ENCODE peak calls at places on chromosomes 16 and 17, in ten cellular contexts. T, H, Y, A, M, W, X, R, I and F are unnamed samples.

GRCh38 chr16:24626251-24626650 is 86.9 kb downstream of the RBBP6 start:
- DNase-seq in R (no peak), M (no peak), H (no peak), X (peak), T (no peak), I (no peak), A (peak), Y (no peak), W (no peak), F (no peak)

GRCh38 chr17:9432867-9433495 is 142.6 kb downstream of the STX8 start:
- DNase-seq in T (no peak), I (peak), M (no peak), H (no peak), W (no peak), X (no peak), Y (no peak), R (peak), A (no peak), F (no peak)

GRCh38 chr17:45438931-45439610 is 6.4 kb upstream of the ARHGAP27 start:
- DNase-seq in W (no peak), H (no peak), M (no peak), A (no peak), I (no peak), Y (no peak), X (no peak), R (no peak), T (no peak), F (no peak)

GRCh38 chr17:54194268-54194667 is 371.5 kb downstream of the KIF2B start:
- DNase-seq in I (no peak), M (no peak), X (no peak), Y (no peak), T (no peak), R (no peak), W (no peak), A (no peak), H (no peak), F (no peak)

GRCh38 chr16:4410335-4411075 is 5.9 kb downstream of the CORO7 start:
- DNase-seq in X (peak), T (peak), M (no peak), Y (no peak), I (no peak), R (peak), H (peak), W (no peak), A (no peak), F (no peak)

GRCh38 chr16:4273858-4274291 is 1.1 kb upstream of the TFAP4 start:
- DNase-seq in H (peak), Y (peak), T (no peak), R (no peak), M (peak), X (peak), I (peak), A (peak), W (peak), F (peak)

GRCh38 chr17:38914741-38915638 is 10.4 kb upstream of the LASP1NB start:
- DNase-seq in M (no peak), H (peak), W (peak), T (no peak), Y (no peak), I (no peak), A (no peak), X (no peak), R (no peak), F (peak)

GRCh38 chr16:2467301-2468141 is 3.6 kb upstream of the NTN3 start:
- DNase-seq in W (peak), X (peak), M (peak), Y (peak), T (peak), R (no peak), H (peak), I (peak), A (peak), F (no peak)

GRCh38 chr17:2710804-2711607 is 558 bp downstream of the CLUH start:
- DNase-seq in T (no peak), I (peak), H (no peak), Y (peak), M (no peak), X (no peak), R (no peak), A (peak), W (peak), F (no peak)

GRCh38 chr16:68493412-68494070 is 45.2 kb upstream of the SMPD3 start:
- DNase-seq in R (no peak), H (no peak), I (no peak), A (no peak), M (no peak), X (no peak), T (no peak), Y (no peak), W (no peak), F (no peak)

GRCh38 chr17:37691807-37692206 is 48.6 kb upstream of the DDX52 start:
- DNase-seq in W (no peak), I (peak), M (no peak), X (no peak), T (no peak), A (no peak), R (no peak), Y (no peak), H (no peak), F (no peak)

GRCh38 chr17:39653662-39654331 is 11.4 kb upstream of the TCAP start:
- DNase-seq in I (peak), A (peak), H (peak), W (peak), T (no peak), M (peak), Y (peak), R (no peak), X (peak), F (no peak)

GRCh38 chr17:32769846-32770245 is 107.1 kb downstream of the MYO1D start:
- DNase-seq in M (no peak), A (peak), H (no peak), R (no peak), W (no peak), X (no peak), Y (no peak), I (no peak), T (no peak), F (no peak)

GRCh38 chr16:11256657-11257130 is 690 bp upstream of the SOCS1 start:
- DNase-seq in Y (peak), A (peak), T (no peak), H (peak), M (peak), W (peak), X (peak), R (no peak), I (no peak), F (peak)

GRCh38 chr16:85424260-85425060 is 188.7 kb upstream of the GSE1 start:
- DNase-seq in M (no peak), W (peak), X (no peak), H (peak), T (no peak), I (no peak), Y (no peak), R (no peak), A (no peak), F (no peak)

DNA sequence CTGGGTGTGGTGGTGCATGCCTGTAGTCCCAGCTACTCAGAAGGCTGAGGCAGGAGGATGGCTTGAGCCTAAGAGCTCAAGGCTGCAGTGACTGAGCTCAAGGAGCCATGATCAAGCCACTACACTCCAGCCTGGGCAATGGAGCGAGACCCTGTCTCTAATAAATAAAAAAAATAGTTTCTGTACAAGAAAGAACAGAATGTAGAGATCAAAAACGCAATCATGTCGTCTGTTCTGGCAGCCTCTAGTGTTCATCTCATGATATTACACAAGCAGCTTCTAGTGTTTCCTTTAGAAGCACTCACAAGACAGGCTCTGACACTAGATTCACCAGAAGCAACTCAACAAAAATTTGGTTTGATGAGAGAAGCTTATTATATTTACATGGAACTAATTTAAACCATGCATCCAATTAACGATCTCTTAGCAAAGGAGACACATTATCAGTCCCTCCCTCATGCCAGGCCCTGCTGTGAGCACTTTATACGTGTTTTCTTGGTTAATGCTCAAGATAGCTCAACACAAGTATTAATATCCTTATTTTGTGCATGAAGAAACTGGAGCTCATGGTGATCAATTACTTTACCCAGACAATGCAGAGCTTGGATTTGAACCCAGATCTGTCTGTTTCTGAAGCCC is 6.9 kb upstream of the KRTAP17-1 start:
- DNase-seq in A (peak), W (no peak), X (peak), M (no peak), I (peak), R (peak), T (peak), Y (peak), H (no peak), F (no peak)
- TF ChIP-seq CTCF in A (peak), W (peak), X (peak), M (peak), I (peak), R (peak), T (peak), Y (peak), H (no peak), F (peak)

GRCh38 chr16:80123189-80123588 is 417.6 kb upstream of the DYNLRB2 start:
- DNase-seq in Y (no peak), T (no peak), H (no peak), A (no peak), X (peak), R (no peak), I (no peak), M (no peak), W (no peak), F (no peak)

GRCh38 chr16:80121522-80121909 is 419.3 kb upstream of the DYNLRB2 start:
- DNase-seq in Y (no peak), T (no peak), I (no peak), W (no peak), M (no peak), R (no peak), A (no peak), H (no peak), X (no peak), F (no peak)

GRCh38 chr16:80125677-80126076 is 415.1 kb upstream of the DYNLRB2 start:
- DNase-seq in R (no peak), T (no peak), Y (no peak), A (no peak), X (no peak), H (no peak), I (no peak), M (no peak), W (no peak), F (no peak)

GRCh38 chr16:80120899-80121521 is 419.8 kb upstream of the DYNLRB2 start:
- DNase-seq in X (no peak), M (no peak), I (no peak), H (peak), R (no peak), A (no peak), Y (no peak), W (no peak), T (no peak), F (no peak)

GRCh38 chr16:80122155-80122554 is 418.6 kb upstream of the DYNLRB2 start:
- DNase-seq in Y (peak), X (peak), H (no peak), M (peak), A (no peak), R (peak), T (no peak), W (no peak), I (no peak), F (no peak)
- TF ChIP-seq CTCF in Y (no peak), X (no peak), H (no peak), M (no peak), A (no peak), R (no peak), T (no peak), W (no peak), I (no peak), F (no peak)

DNA sequence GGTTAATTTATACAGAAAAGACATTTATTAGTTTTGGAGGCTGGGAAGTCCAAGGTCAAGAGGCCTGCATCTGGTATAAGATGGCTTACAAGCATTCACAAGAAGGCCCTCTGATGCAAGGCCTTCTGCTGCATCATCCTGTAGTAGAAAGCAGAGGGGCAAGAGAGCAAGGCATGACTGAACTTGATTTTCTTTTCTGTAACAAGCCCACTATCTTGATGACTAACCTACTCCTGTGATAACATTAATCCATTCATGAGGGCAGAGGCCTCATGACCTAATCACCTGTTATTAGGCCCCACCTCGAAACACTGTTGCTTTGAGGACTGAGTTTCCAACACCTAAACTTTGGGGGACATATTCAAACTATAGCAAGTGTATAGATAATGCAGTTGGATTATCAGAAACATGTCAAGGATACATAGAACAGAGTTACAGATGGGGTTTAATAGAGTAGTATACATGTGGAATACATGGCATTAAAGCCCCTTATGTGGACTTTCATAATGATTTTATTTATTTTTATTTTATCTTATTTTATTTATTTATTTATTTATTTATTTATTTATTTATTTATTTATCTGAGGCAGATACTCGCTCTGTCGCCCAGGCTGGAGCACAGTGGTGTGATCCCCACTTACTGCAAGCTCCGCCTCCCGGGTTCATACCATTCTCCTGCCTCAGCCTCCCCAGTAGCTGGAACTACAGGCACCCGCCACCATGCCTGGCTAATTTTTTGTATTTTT is 88.2 kb downstream of the CHD9 start:
- DNase-seq in A (peak), Y (no peak), R (no peak), I (no peak), T (no peak), H (no peak), W (no peak), M (no peak), X (no peak), F (no peak)
- TF ChIP-seq CTCF in A (no peak), Y (no peak), R (no peak), I (no peak), T (no peak), H (no peak), W (no peak), M (no peak), X (no peak), F (no peak)

GRCh38 chr17:4161560-4162221 is 18.7 kb downstream of the CYB5D2 start:
- DNase-seq in R (no peak), I (no peak), W (no peak), X (no peak), Y (no peak), T (no peak), M (no peak), H (no peak), A (peak), F (no peak)

GRCh38 chr17:4160294-4160859 is 17.4 kb downstream of the CYB5D2 start:
- DNase-seq in W (no peak), X (no peak), M (no peak), R (no peak), T (no peak), Y (no peak), A (peak), H (no peak), I (no peak), F (no peak)

GRCh38 chr17:4162366-4162765 is 19.4 kb downstream of the CYB5D2 start:
- DNase-seq in M (no peak), I (no peak), T (no peak), R (no peak), X (no peak), Y (no peak), W (no peak), H (no peak), A (no peak), F (no peak)

GRCh38 chr17:4159761-4160160 is 16.8 kb downstream of the CYB5D2 start:
- DNase-seq in Y (no peak), M (no peak), H (no peak), W (no peak), T (no peak), A (no peak), X (no peak), R (no peak), I (no peak), F (no peak)

GRCh38 chr17:4161179-4161559 is 18.2 kb downstream of the CYB5D2 start:
- DNase-seq in M (no peak), A (peak), T (peak), I (no peak), X (peak), R (peak), H (peak), W (no peak), Y (no peak), F (no peak)
- TF ChIP-seq CTCF in M (no peak), A (no peak), T (peak), I (no peak), X (peak), R (peak), H (no peak), W (no peak), Y (no peak), F (no peak)

DNA sequence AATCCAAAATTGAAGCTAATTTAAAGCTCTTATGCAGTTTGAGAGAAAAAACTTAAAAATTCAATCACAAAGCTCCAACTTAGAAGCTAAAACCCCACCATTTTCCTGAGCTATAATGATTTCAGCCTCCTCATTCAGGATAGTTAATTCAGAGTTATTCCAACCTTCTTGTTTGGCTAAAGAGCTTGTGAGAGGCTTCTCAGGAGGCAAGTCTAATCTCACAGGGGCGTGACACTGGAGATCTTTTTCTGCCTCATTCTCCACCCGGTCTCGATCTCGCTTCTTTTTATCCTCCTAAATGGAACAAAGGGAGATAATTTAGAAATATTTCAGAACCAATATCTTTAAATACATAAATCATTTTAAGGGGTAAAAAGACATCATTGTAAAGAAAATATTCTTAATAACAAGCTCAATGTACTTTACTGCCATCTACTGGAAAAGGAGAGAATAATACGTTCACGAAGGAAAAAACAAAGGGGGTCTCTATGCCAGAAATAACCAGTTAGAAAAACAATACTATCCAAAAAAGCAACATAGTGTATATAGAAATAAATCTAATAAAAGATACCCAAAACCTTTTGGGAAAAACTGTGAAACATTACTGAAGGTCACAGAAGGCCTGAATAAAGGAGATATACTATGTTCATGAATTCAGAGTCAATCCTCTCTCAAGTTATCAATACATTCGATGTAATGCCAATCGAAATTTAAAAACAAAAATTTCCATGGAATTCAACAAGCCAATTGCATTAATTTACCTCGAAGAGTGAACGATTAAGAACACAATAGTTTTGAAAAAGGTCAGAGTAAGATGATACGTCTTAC is 13.9 kb downstream of the BRD7 start:
- DNase-seq in M (no peak), I (no peak), A (no peak), X (peak), T (no peak), H (no peak), W (no peak), R (no peak), Y (peak), F (no peak)
- TF ChIP-seq CTCF in M (peak), I (peak), A (peak), X (peak), T (no peak), H (no peak), W (peak), R (peak), Y (peak), F (peak)

DNA sequence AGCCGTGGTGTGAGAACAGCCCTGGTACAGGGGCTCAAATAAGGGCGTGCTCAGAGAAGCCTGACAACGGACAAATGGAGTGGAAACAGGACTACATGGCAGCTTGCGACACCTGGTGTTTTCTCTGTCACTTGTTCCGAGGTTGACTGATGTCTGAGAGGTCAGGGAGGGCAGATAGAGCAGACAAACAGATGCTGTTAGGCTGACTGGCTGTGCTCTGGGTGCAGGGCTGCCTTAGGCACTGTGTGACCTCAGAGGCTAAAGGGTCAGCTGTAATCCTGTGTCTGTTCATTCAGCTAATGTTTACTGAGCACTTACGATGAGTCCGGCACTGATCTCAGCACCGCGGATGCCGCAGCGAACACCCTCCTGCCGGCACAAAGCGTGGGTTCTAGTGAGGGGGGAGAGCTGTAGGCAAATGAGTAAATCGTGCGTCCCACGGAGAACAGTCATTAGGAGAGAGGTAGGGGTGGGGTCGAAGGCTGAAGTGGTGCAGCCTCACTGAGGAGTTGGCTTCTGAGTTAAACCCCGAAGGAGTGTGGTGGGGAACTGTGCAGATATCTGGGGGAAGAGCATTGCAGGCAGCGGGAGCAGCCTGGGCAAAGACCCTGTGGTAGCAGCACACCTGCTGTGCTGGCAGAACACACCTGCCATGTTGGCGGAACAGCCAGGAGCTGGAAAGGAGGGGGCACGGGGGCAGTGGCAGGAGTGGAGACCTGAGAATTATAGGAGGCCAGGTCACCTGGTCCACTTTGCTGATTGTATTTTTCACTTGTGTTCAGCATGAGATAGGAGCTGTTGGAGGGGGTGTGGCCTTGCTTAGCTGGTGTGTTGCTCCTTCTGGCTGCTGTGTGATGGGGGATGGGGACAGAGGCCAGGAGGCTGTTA is 35.0 kb downstream of the GPT2 start:
- DNase-seq in Y (no peak), I (peak), M (no peak), R (no peak), X (no peak), T (no peak), H (peak), W (peak), A (no peak), F (no peak)
- TF ChIP-seq CTCF in Y (no peak), I (peak), M (no peak), R (no peak), X (no peak), T (no peak), H (no peak), W (no peak), A (no peak), F (peak)

GRCh38 chr16:66758086-66758485 is 6.7 kb upstream of the DYNC1LI2 start:
- DNase-seq in A (no peak), X (no peak), R (no peak), T (no peak), W (no peak), Y (no peak), H (no peak), M (no peak), I (no peak), F (no peak)
- TF ChIP-seq CTCF in A (no peak), X (no peak), R (no peak), T (no peak), W (no peak), Y (no peak), H (no peak), M (no peak), I (no peak), F (peak)